ENCODE peak calls at places on chromosomes 2 and 18, in ten cellular contexts. P is epithelial cell of esophagus; O is naive thymus-derived CD4-positive, alpha-beta T cell; R is effector memory CD4-positive, alpha-beta T cell; E is HFF-Myc; H is adrenal gland; S is AG04450; J is HCT116; D is fibroblast of mammary gland; X is lower lobe of right lung. Y is an unnamed sample.

GRCh38 chr18:13316066-13316465 is 97.5 kb downstream of the LDLRAD4 start:
- DNase-seq in R (no peak), X (no peak), O (no peak), D (no peak), S (no peak), P (no peak), H (no peak), E (no peak), J (no peak), Y (no peak)

GRCh38 chr2:74238879-74239278 is 40.5 kb downstream of the MTHFD2 start:
- DNase-seq in D (peak; percentile 90), X (no peak), E (peak; percentile 21), P (peak; percentile 73), R (no peak), O (no peak), J (no peak), H (no peak), S (no peak), Y (no peak)

GRCh38 chr2:222882484-222882928 is 21.7 kb downstream of the ACSL3 start:
- DNase-seq in E (no peak), R (no peak), J (no peak), D (no peak), X (no peak), S (no peak), P (peak; percentile 86), O (no peak), H (no peak), Y (no peak)

GRCh38 chr18:43322133-43322532 is 44.8 kb upstream of the SYT4 start:
- DNase-seq in P (no peak), S (no peak), H (no peak), R (no peak), E (no peak), D (no peak), J (no peak), X (no peak), O (no peak), Y (no peak)

GRCh38 chr2:110173523-110173922 is 31.3 kb downstream of the NPHP1 start:
- DNase-seq in O (no peak), H (no peak), S (no peak), E (no peak), X (no peak), J (no peak), P (peak; percentile 85), D (peak; percentile 59), R (no peak), Y (no peak)

GRCh38 chr2:239589270-239589825 is 188.5 kb upstream of the HDAC4 start:
- DNase-seq in E (no peak), O (no peak), D (no peak), H (no peak), R (no peak), X (peak; percentile 32), S (no peak), P (no peak), J (no peak), Y (no peak)

GRCh38 chr2:75710220-75710576 is 517 bp downstream of the GCFC2 start:
- DNase-seq in H (no peak), X (no peak), O (no peak), D (no peak), P (no peak), E (no peak), J (no peak), R (no peak), S (no peak), Y (no peak)

GRCh38 chr2:118032169-118033013 is 18.5 kb upstream of the CCDC93 start:
- DNase-seq in J (no peak), E (no peak), S (no peak), H (peak; percentile 39), O (peak; percentile 27), D (peak; percentile 46), P (peak; percentile 52), R (peak; percentile 24), X (no peak), Y (peak; percentile 52)

GRCh38 chr2:109510136-109511028 is 103.4 kb downstream of the SEPTIN10 start:
- DNase-seq in D (peak; percentile 74), J (peak; percentile 50), H (peak; percentile 79), X (peak; percentile 77), O (peak; percentile 74), S (peak; percentile 33), R (peak; percentile 50), E (peak; percentile 61), P (peak; percentile 75), Y (peak; percentile 21)

DNA sequence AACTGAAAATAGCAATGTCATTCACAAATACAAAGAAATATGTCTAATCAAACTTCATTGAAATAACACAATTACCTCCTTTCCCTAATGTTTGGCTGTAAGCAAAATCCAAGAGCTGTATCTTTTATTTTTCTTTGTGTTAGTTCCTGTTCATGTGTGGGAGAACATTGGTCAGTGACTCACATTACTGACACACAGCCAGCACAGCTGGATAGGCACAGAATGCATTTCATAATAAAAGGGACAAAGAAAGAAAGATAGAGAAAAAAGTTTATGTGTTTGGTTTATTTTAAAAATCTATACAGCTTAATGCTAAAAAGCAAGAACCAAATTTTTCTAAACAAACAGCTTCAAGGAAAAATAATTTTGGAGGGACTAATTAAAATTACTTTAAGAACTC is 185.6 kb upstream of the COL3A1 start:
- DNase-seq in D (peak; percentile 95), S (no peak), J (peak; percentile 57), X (no peak), P (peak; percentile 80), H (peak; percentile 36), R (no peak), E (no peak), O (no peak), Y (no peak)
- H3K4me3 ChIP-seq in D (peak overlapping the region; percentile 27), S (no peak overlapping the region), J (no peak overlapping the region), X (no peak overlapping the region), P (no peak overlapping the region), H (no peak overlapping the region), R (no peak overlapping the region), E (no peak overlapping the region), O (no peak overlapping the region), Y (no peak overlapping the region)

DNA sequence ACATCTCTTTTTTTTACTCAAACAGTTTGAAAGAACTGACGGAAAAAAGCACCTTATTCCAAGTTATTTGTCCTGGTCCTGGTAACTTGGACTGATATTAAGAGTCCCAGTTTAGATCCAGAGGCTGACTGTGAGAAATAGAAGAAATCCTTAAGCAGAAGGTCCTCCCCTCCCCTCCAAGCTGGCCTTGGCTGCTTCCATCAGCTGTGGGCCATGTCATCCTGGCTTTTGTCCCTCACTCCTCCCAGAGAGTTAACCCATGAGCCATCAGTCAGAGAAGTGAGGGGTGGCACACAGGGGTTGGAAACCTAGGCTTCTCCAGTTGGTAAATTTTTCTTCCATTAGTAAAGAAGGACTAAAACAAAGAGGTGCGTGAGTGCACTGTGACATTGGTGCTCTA is 9.7 kb upstream of the NAPG start:
- DNase-seq in H (peak; percentile 33), O (no peak), E (no peak), P (no peak), D (no peak), X (no peak), S (no peak), R (no peak), J (no peak), Y (no peak)
- H3K4me3 ChIP-seq in H (no peak overlapping the region), O (no peak overlapping the region), E (no peak overlapping the region), P (no peak overlapping the region), D (no peak overlapping the region), X (no peak overlapping the region), S (no peak overlapping the region), R (no peak overlapping the region), J (no peak overlapping the region), Y (no peak overlapping the region)

DNA sequence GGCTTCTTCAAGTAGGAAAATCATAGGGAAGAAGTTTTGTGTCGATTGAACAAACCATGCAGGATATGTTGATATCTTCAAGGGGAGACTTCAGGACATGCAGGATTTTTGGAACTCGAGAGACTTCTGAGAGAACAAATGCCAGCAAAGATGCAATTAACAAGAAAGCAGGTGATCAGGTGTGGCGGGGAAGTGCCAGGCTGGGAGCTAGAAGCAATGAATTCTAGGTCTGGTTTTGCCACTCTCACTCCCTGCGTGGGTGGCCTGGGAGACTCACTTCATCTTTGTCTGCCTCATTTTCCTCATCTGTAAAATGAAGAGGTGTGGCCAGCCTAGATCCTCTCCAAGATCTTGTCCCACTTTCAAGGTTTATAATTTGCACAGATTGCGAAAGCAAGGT is 3.1 kb downstream of the SERPINB5 start:
- DNase-seq in E (no peak), S (no peak), P (peak; percentile 55), D (no peak), O (no peak), X (no peak), R (no peak), J (no peak), H (no peak), Y (no peak)
- H3K4me3 ChIP-seq in E (no peak overlapping the region), S (no peak overlapping the region), P (peak overlapping the region; percentile 63), D (no peak overlapping the region), O (no peak overlapping the region), X (no peak overlapping the region), R (no peak overlapping the region), J (no peak overlapping the region), H (no peak overlapping the region), Y (no peak overlapping the region)

GRCh38 chr2:97661927-97662326 is 1.9 kb downstream of the ACTR1B start:
- DNase-seq in E (no peak), H (no peak), X (no peak), S (no peak), R (no peak), O (no peak), D (no peak), P (no peak), J (no peak), Y (no peak)
- H3K4me3 ChIP-seq in E (peak overlapping the region; percentile 93), H (no peak overlapping the region), X (peak overlapping the region; percentile 79), S (peak overlapping the region; percentile 79), R (no peak overlapping the region), O (peak overlapping the region; percentile 89), D (no peak overlapping the region), P (no peak overlapping the region), J (no peak overlapping the region), Y (peak overlapping the region; percentile 76)